ENCODE peak calls at places on chromosomes 13 and 19, in five cellular contexts. R, W, A, X and B are unnamed samples.
A peak's percentile ranks its signal among the peaks of the same experiment; 100 is the strongest.

GRCh38 chr13:97780486-97780885 is 173.0 kb upstream of the IPO5 start:
- DNase-seq in A (no peak), W (no peak), R (no peak), X (no peak), B (no peak)

GRCh38 chr19:55443045-55443823 is at the start of gene SHISA7:
- DNase-seq in W (peak; percentile 34), A (no peak), R (peak; percentile 58), X (no peak), B (no peak)

GRCh38 chr19:34501339-34502320 is 20.1 kb downstream of the WTIP start:
- DNase-seq in A (peak; percentile 92), X (peak; percentile 79), W (peak; percentile 95), R (peak; percentile 98), B (peak; percentile 65)

GRCh38 chr19:16320987-16321386 is 3.6 kb upstream of the KLF2 start:
- DNase-seq in R (no peak), A (no peak), X (no peak), W (no peak), B (no peak)

GRCh38 chr19:1170938-1171754 is 2.9 kb downstream of the SBNO2 start:
- DNase-seq in X (no peak), A (no peak), R (no peak), W (peak; percentile 31), B (no peak)

GRCh38 chr19:9917322-9917721 is 19.0 kb downstream of the OLFM2 start:
- DNase-seq in R (peak; percentile 81), A (peak; percentile 22), W (peak; percentile 76), X (no peak), B (no peak)

GRCh38 chr13:27334774-27335490 is 64.3 kb downstream of the RASL11A start:
- DNase-seq in A (no peak), X (no peak), W (peak; percentile 43), R (no peak), B (no peak)

GRCh38 chr13:27708325-27708724 is 84.0 kb upstream of the GSX1 start:
- DNase-seq in W (no peak), R (no peak), A (peak; percentile 5), X (no peak), B (no peak)

GRCh38 chr13:78768950-78769349 is 110.0 kb upstream of the OBI1 start:
- DNase-seq in A (no peak), W (no peak), R (no peak), X (no peak), B (no peak)

GRCh38 chr13:40640845-40641458 is 25.5 kb downstream of the FOXO1 start:
- DNase-seq in R (no peak), X (no peak), A (no peak), W (no peak), B (no peak)

GRCh38 chr19:4939466-4939865 is 29.4 kb upstream of the KDM4B start:
- DNase-seq in A (no peak), R (no peak), W (no peak), X (no peak), B (no peak)

GRCh38 chr13:51663980-51664957 is 80.0 kb downstream of the WDFY2 start:
- DNase-seq in R (no peak), X (no peak), W (no peak), A (peak; percentile 23), B (no peak)

GRCh38 chr13:40974460-40975407 is 44.4 kb downstream of the ELF1 start:
- DNase-seq in R (no peak), X (no peak), A (no peak), W (peak; percentile 43), B (no peak)

GRCh38 chr19:48250290-48251025 is 5.3 kb downstream of the CARD8 start:
- DNase-seq in X (no peak), R (no peak), A (no peak), W (no peak), B (no peak)

GRCh38 chr19:48255376-48256303 is at the start of gene CARD8:
- DNase-seq in X (peak; percentile 35), A (peak; percentile 88), W (peak; percentile 91), R (peak; percentile 73), B (peak; percentile 72)

GRCh38 chr19:48252625-48253024 is 3.1 kb downstream of the CARD8 start:
- DNase-seq in X (no peak), R (no peak), W (no peak), A (no peak), B (no peak)

GRCh38 chr19:48254529-48254970 is 1.2 kb downstream of the CARD8 start:
- DNase-seq in W (no peak), R (no peak), A (no peak), X (no peak), B (no peak)

DNA sequence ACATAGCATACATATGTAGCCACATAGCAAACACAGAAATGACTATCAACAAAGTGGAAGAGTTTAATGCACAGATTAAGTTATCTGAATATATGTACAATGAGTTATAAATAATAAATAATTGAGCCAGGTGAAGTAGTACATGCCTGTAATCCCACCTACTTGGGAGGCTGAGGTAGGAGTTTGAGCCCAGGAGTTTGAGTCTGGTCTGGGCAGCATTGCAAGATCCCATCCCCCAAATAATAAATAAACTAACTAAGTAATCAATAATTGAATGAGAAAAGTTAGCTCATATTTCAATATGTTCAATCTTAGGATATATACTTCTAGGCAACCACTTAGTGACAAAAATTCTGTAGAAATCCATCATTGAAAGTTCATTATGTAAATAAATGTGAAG is 1.7 kb downstream of the CARD8 start:
- DNase-seq in X (no peak), R (no peak), W (no peak), A (no peak), B (no peak)
- H3K4me3 ChIP-seq in X (no peak overlapping the region), R (no peak overlapping the region), W (no peak overlapping the region), A (no peak overlapping the region), B (no peak overlapping the region)

GRCh38 chr13:48874165-48874564 is 101.5 kb upstream of the FNDC3A start:
- DNase-seq in X (no peak), R (no peak), W (no peak), A (peak; percentile 47), B (no peak)

GRCh38 chr13:48876289-48876688 is 99.4 kb upstream of the FNDC3A start:
- DNase-seq in W (no peak), R (no peak), X (no peak), A (no peak), B (no peak)

GRCh38 chr13:48875071-48875470 is 100.6 kb upstream of the FNDC3A start:
- DNase-seq in R (no peak), A (no peak), W (no peak), X (no peak), B (no peak)

GRCh38 chr13:48873081-48873480 is 102.6 kb upstream of the FNDC3A start:
- DNase-seq in X (no peak), R (no peak), W (peak; percentile 14), A (no peak), B (no peak)

DNA sequence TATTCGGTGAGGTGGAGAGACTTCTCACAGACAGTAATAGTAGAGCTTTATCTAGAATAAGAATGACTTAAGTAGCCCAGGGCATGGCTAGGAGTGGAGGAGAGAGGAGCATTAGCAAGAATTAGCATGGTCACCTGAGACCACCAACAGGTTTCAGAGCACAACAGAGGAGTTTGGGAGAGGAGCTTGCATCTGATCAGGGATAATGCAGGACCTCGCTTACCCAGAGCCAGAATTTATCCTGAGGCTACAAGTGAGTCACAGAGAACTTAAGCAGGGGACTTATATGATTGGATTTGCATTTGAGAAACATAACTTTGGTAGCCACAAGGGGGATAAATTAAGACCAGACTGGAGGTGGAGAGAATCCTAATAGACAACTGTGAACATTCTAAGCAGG is 102.1 kb upstream of the FNDC3A start:
- DNase-seq in W (peak; percentile 88), R (no peak), X (no peak), A (no peak), B (no peak)
- TF ChIP-seq CTCF in W (no peak), R (peak; percentile 42), X (no peak), A (no peak), B (no peak)

DNA sequence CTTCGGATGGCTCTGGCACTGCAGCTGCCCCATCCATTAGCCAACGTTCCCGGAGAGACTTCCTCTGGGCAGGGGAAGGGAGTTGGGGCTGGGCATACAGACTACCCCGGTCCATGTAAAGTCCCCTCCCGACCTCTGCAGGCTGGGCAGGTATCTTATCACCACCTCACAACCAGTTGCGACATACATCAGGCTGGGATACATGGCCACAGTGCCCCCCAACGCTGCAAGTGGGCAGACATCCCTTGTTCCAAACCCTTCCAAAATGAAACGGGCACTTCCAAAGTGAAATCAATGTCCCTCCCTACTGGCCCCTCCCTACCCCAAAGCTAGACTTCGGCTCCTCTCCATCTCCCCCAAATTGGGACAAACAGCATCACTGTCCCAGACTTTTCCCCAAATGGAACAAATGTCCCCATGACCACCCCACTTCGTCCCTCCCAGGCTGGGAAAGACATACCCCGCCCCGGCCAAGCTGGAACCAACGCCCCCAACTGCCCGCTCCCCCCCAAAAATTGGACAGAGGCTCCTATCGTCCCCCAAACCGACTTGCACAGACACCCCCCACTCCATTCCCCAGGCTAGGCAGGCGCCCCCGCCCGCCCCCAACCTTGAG is 5.0 kb downstream of the PALM3 start:
- DNase-seq in W (no peak), R (peak; percentile 46), X (no peak), A (no peak), B (no peak)
- H3K4me3 ChIP-seq in W (peak overlapping the region; percentile 46), R (peak overlapping the region; percentile 46), X (peak overlapping the region; percentile 63), A (peak overlapping the region; percentile 34), B (peak overlapping the region; percentile 28)

GRCh38 chr19:45103625-45104319 is 10.8 kb downstream of the PPP1R37 start:
- DNase-seq in X (no peak), W (no peak), A (peak; percentile 34), R (no peak), B (no peak)

GRCh38 chr19:45103200-45103624 is 10.2 kb downstream of the PPP1R37 start:
- DNase-seq in X (no peak), A (no peak), R (no peak), W (peak; percentile 73), B (no peak)

GRCh38 chr19:45110811-45111210 is 17.8 kb downstream of the PPP1R37 start:
- DNase-seq in W (no peak), A (no peak), X (no peak), R (no peak), B (no peak)

GRCh38 chr19:45104658-45105384 is 11.8 kb downstream of the PPP1R37 start:
- DNase-seq in R (no peak), A (no peak), W (no peak), X (no peak), B (no peak)

GRCh38 chr19:45107621-45108170 is 14.7 kb downstream of the PPP1R37 start:
- DNase-seq in A (no peak), W (no peak), X (no peak), R (no peak), B (no peak)
- TF ChIP-seq CTCF in A (no peak), W (no peak), X (no peak), R (no peak), B (no peak)